ENCODE peak calls at places on chromosomes 13 and 19, in five cellular contexts. O is hepatocyte, X is GM23248, Y is neural progenitor cell, K is MM.1S. G is an unnamed sample. For H3K4me1, the result is how much of the 10 kb centered on the place peaks cover.

GRCh38 chr13:63842102-63842501 is 2426.5 kb upstream of the PCDH20 start:
- DNase-seq in O (no peak), X (no peak), Y (no peak), K (no peak), G (no peak)

GRCh38 chr13:86846501-86846900 is 824.7 kb upstream of the SLITRK5 start:
- DNase-seq in O (no peak), X (no peak), Y (no peak), K (no peak), G (no peak)

GRCh38 chr19:58559275-58560006 is 1.0 kb upstream of the UBE2M start:
- DNase-seq in O (peak), X (peak), Y (peak), K (peak), G (peak)

GRCh38 chr19:7349961-7350711 is 1.4 kb downstream of the ARHGEF18 start:
- DNase-seq in O (no peak), X (no peak), Y (no peak), K (no peak), G (no peak)

GRCh38 chr19:15673176-15673654 is 328 bp downstream of the CYP4F12 start:
- DNase-seq in O (no peak), X (no peak), Y (no peak), K (no peak), G (no peak)

GRCh38 chr13:70339738-70340137 is 231.5 kb upstream of the KLHL1 start:
- DNase-seq in O (peak), X (peak), Y (peak), K (no peak), G (peak)

GRCh38 chr19:2154587-2155075 is 3.3 kb upstream of the AP3D1 start:
- DNase-seq in O (peak), X (peak), Y (no peak), K (no peak), G (peak)

GRCh38 chr13:24625870-24626419 is 54.3 kb upstream of the ATP12A start:
- DNase-seq in O (no peak), X (peak), Y (no peak), K (no peak), G (no peak)

GRCh38 chr13:113927661-113928581 is 46.0 kb downstream of the C13orf46 start:
- DNase-seq in O (peak), X (peak), Y (no peak), K (no peak), G (no peak)

GRCh38 chr13:50230365-50230978 is 215.2 kb downstream of the KCNRG start:
- DNase-seq in O (peak), X (peak), Y (no peak), K (no peak), G (no peak)

GRCh38 chr13:26867451-26868067 is 107.0 kb upstream of the GPR12 start:
- DNase-seq in O (peak), X (peak), Y (peak), K (no peak), G (peak)

GRCh38 chr13:89066868-89067466 is 1395.8 kb downstream of the SLITRK5 start:
- DNase-seq in O (peak), X (peak), Y (peak), K (peak), G (peak)

GRCh38 chr13:79404985-79405384 is 1.1 kb downstream of the RBM26 start:
- DNase-seq in O (no peak), X (peak), Y (no peak), K (peak), G (no peak)

GRCh38 chr19:8473652-8474476 is 28.6 kb downstream of the PRAM1 start:
- DNase-seq in O (no peak), X (no peak), Y (no peak), K (peak), G (no peak)
- H3K4me2 ChIP-seq in O (no peak), X (no peak), Y (no peak), K (peak), G (no peak)

GRCh38 chr19:10292789-10293636 is 3.3 kb downstream of the ICAM5 start:
- DNase-seq in O (no peak), X (peak), Y (peak), K (no peak), G (peak)
- H3K4me1 ChIP-seq in O (under half), X (under half), Y (under half), K (under half), G (under half)

GRCh38 chr13:105368781-105369180 is 1166.7 kb downstream of the EFNB2 start:
- DNase-seq in O (no peak), X (no peak), Y (no peak), K (no peak), G (no peak)

GRCh38 chr13:105365831-105366230 is 1169.6 kb downstream of the EFNB2 start:
- DNase-seq in O (no peak), X (no peak), Y (no peak), K (no peak), G (no peak)

DNA sequence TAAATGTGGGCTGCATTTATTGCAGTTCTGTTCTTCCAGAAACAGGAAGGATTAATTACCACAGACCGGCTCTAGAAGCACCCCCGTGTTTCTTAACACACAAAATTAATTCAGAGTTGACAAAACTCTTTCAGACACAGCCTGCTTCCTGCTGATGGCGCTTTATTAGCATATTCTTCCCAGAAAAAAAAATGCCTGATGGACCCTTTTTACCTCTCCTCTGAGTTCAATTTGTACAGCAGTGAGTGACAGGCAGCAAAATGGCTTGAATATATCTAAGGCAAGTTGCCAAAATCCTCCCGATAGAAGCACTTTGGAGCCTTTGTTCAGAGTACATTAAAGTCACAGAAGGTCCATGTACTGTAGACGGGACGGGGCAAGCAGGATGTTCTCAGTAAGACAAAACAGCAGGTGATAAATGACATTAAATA is 1171.7 kb downstream of the EFNB2 start:
- DNase-seq in O (no peak), X (no peak), Y (peak), K (no peak), G (no peak)
- TF ChIP-seq EZH2phosphoT487 in O (no peak), X (no peak), Y (no peak), K (no peak), G (no peak)

GRCh38 chr13:91368676-91369425 is 21.4 kb downstream of the MIR17HG start:
- DNase-seq in O (no peak), X (peak), Y (no peak), K (no peak), G (no peak)
- H3K4me2 ChIP-seq in O (no peak), X (no peak), Y (no peak), K (no peak), G (no peak)

GRCh38 chr19:46073268-46073922 is 32.6 kb upstream of the IGFL4 start:
- DNase-seq in O (no peak), X (peak), Y (no peak), K (no peak), G (peak)
- H3K4me1 ChIP-seq in O (under half), X (under half), Y (under half), K (under half), G (under half)

GRCh38 chr19:40433391-40434216 is 7.8 kb upstream of the SERTAD1 start:
- DNase-seq in O (peak), X (peak), Y (peak), K (peak), G (peak)
- TF ChIP-seq EZH2phosphoT487 in O (no peak), X (no peak), Y (no peak), K (no peak), G (no peak)

DNA sequence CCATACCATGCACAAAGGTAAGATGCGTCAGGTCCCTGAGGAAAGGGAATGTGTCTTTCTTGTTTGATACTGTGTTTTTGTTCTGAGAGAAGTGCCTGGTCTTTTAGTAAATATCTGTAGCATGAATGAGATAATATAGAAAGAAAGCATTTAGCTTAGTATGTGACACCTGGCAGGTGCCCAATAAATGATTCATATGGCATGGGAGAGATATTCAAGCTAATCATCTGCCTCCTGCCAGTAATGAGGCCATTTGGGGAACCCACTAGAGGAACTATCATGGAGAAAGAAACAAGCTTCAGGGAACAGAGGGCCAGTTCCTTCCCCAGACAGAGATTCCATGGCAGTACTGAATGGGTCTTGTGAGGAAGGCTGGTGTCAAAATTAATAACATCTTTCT is 604.0 kb downstream of the DCT start:
- DNase-seq in O (no peak), X (peak), Y (no peak), K (no peak), G (peak)
- H3K4me2 ChIP-seq in O (no peak), X (no peak), Y (no peak), K (no peak), G (no peak)

GRCh38 chr13:20134732-20135131 is 26.1 kb downstream of the GJA3 start:
- DNase-seq in O (no peak), X (no peak), Y (no peak), K (no peak), G (no peak)

GRCh38 chr13:20136781-20137703 is 23.8 kb downstream of the GJA3 start:
- DNase-seq in O (peak), X (peak), Y (peak), K (peak), G (no peak)

GRCh38 chr13:20140487-20140886 is 20.4 kb downstream of the GJA3 start:
- DNase-seq in O (no peak), X (no peak), Y (no peak), K (no peak), G (no peak)

GRCh38 chr13:20141238-20142018 is 19.4 kb downstream of the GJA3 start:
- DNase-seq in O (no peak), X (no peak), Y (no peak), K (no peak), G (no peak)

DNA sequence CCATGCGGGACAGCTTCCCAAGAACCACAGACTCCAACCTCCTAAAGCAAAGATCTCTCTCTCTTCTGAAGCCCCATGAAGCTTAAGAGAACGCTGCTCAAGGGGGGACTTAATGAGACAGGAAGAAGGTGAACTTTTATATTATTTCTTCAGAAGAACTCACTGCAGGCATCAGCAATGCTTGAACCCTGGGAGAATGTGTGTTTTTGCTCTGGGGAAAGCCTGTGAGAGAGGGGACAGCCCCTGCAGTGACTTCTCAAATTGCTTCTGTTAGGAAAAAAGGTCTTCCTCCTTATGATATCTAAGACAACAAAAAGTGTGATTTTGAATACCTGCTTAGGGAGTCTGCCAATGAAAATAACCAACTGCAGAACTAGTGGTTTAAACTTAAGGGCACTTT is 23.0 kb downstream of the GJA3 start:
- DNase-seq in O (no peak), X (no peak), Y (no peak), K (no peak), G (no peak)
- H3K4me1 ChIP-seq in O (under half), X (under half), Y (under half), K (under half), G (under half)

DNA sequence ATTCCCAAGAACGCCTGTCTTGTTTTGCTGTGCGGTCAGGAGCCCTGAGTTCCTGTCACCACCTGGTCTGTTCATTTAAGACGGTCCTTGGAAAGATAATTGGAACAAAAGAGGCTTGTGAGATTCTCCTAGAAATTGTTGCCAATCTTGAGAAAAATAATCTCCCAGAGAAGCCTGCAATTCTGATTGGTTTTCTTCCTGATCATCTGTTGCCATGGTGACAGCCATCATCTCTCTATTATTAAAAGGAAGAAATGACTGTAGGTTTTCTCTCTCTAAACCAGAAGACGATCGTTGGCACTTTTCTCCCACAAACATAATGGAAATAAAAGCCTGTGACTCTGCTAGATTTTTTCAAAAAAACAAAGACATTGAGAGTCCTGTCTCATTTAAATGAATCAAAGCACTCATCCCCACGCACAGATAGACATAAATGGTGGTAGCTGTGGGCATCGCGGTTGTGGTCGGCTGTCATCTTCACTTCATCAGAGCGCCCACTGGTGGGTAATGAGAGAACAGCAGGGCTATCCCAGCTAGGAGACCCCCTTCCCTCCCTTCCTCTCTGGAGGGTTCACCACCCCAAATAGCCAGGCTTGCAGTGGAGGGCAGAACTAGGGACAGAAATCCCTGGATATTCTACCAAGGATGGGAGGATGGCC is 21.7 kb upstream of the CALM3 start:
- DNase-seq in O (no peak), X (peak), Y (peak), K (no peak), G (peak)
- TF ChIP-seq EZH2phosphoT487 in O (no peak), X (no peak), Y (no peak), K (no peak), G (no peak)

DNA sequence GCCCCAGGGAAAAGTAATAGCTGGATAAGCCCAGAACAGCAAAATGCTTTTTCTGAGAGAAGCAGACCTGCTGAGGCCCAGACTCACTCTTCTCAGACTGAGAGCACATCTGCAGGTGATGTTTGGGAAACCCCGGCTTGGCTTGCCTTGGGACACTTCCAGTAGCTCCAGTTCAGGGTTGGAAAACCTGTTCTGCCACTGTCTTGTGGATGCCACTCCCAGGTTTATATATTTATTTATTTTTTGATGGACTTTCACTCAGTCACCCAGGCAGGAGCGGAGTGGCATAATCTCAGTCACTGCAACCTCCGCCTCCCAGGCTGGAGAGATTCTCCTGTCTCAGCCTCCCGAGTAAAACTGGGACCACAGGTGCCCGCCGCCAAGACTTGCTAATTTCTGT is 8.0 kb upstream of the SMARCA4 start:
- DNase-seq in O (peak), X (no peak), Y (no peak), K (no peak), G (peak)
- H3K4me2 ChIP-seq in O (no peak), X (no peak), Y (no peak), K (no peak), G (peak)

G was measured in PC-3.